ENCODE peak calls at places on chromosomes 12 and 14, in ten cellular contexts. A is nephron progenitor cell, U is body of pancreas, W is ovary, H is cardiac muscle cell, E is esophagus muscularis mucosa, R is heart left ventricle, I is epithelial cell of esophagus, Z is fibroblast of the aortic adventitia, O is HFF-Myc. L is an unnamed sample.

GRCh38 chr12:1093166-1093751 is 102.2 kb downstream of the ERC1 start:
- DNase-seq in W (no peak), U (no peak), R (no peak), I (peak), O (peak), Z (peak), A (peak), H (peak), E (no peak), L (no peak)

GRCh38 chr12:78118486-78118885 is 287.8 kb downstream of the NAV3 start:
- DNase-seq in U (no peak), R (no peak), A (no peak), I (no peak), W (no peak), Z (no peak), E (no peak), O (no peak), H (no peak), L (no peak)

GRCh38 chr14:63759454-63759853 is 31.6 kb upstream of the SGPP1 start:
- DNase-seq in A (no peak), R (no peak), O (no peak), W (no peak), Z (peak), I (no peak), U (no peak), H (peak), E (no peak), L (no peak)

GRCh38 chr12:127888948-127889347 is 378.0 kb upstream of the TMEM132C start:
- DNase-seq in U (no peak), A (no peak), Z (peak), E (no peak), R (peak), O (no peak), H (no peak), W (no peak), I (no peak), L (no peak)

GRCh38 chr14:91035855-91036254 is 24.6 kb downstream of the RPS6KA5 start:
- DNase-seq in U (no peak), A (no peak), R (no peak), E (no peak), I (no peak), Z (no peak), H (no peak), W (no peak), O (no peak), L (no peak)

GRCh38 chr14:74593241-74593985 is 18.6 kb downstream of the LTBP2 start:
- DNase-seq in O (no peak), I (no peak), Z (no peak), U (no peak), A (no peak), W (no peak), H (peak), E (no peak), R (no peak), L (no peak)

GRCh38 chr12:105573574-105573973 is 243.1 kb downstream of the C12orf75 start:
- DNase-seq in R (no peak), H (no peak), A (no peak), E (no peak), W (no peak), Z (no peak), U (no peak), I (no peak), O (no peak), L (no peak)

GRCh38 chr14:89466460-89466859 is 49.4 kb upstream of the FOXN3 start:
- DNase-seq in W (peak), U (no peak), H (no peak), Z (no peak), A (no peak), R (no peak), O (no peak), E (no peak), I (no peak), L (no peak)

GRCh38 chr12:12922191-12922616 is 29.8 kb downstream of the GPRC5D start:
- DNase-seq in O (no peak), E (no peak), U (no peak), R (no peak), A (no peak), H (peak), Z (peak), I (peak), W (no peak), L (no peak)

GRCh38 chr14:21015312-21015711 is 9.5 kb downstream of the NDRG2 start:
- DNase-seq in H (no peak), I (no peak), R (no peak), Z (no peak), E (no peak), A (no peak), O (no peak), U (no peak), W (no peak), L (no peak)

GRCh38 chr12:27186240-27186839 is 57.7 kb upstream of the STK38L start:
- DNase-seq in R (no peak), Z (peak), I (no peak), U (no peak), A (no peak), W (no peak), H (no peak), O (no peak), E (no peak), L (no peak)

GRCh38 chr12:91379051-91379775 is 196.6 kb upstream of the DCN start:
- DNase-seq in Z (peak), A (no peak), E (no peak), W (no peak), U (no peak), R (no peak), H (no peak), I (no peak), O (no peak), L (no peak)

GRCh38 chr14:71725802-71726638 is 206.2 kb upstream of the RGS6 start:
- DNase-seq in U (no peak), O (peak), A (no peak), W (no peak), E (no peak), R (no peak), Z (peak), I (peak), H (peak), L (no peak)

GRCh38 chr14:71721791-71722190 is 210.4 kb upstream of the RGS6 start:
- DNase-seq in R (no peak), A (no peak), H (no peak), Z (peak), U (no peak), W (no peak), I (no peak), O (no peak), E (no peak), L (no peak)

GRCh38 chr14:71716371-71716770 is 215.9 kb upstream of the RGS6 start:
- DNase-seq in O (no peak), Z (peak), I (no peak), A (no peak), W (no peak), E (no peak), H (peak), U (no peak), R (no peak), L (no peak)

GRCh38 chr14:71722885-71723284 is 209.3 kb upstream of the RGS6 start:
- DNase-seq in Z (no peak), U (no peak), E (no peak), O (no peak), W (no peak), I (no peak), A (no peak), R (no peak), H (no peak), L (no peak)

GRCh38 chr14:71720978-71721624 is 211.1 kb upstream of the RGS6 start:
- DNase-seq in A (peak), Z (peak), E (no peak), I (peak), R (peak), O (peak), H (peak), W (no peak), U (no peak), L (no peak)
- TF ChIP-seq CTCF in A (peak), Z (peak), E (peak), I (peak), R (peak), O (peak), H (peak), W (no peak), U (peak), L (peak)

GRCh38 chr14:22558221-22558913 is 30.7 kb downstream of the DAD1 start:
- DNase-seq in R (no peak), E (no peak), O (no peak), Z (no peak), H (no peak), U (no peak), W (no peak), I (no peak), A (peak), L (no peak)
- TF ChIP-seq CTCF in R (no peak), E (no peak), O (peak), Z (no peak), H (peak), U (no peak), W (no peak), I (peak), A (peak), L (peak)

DNA sequence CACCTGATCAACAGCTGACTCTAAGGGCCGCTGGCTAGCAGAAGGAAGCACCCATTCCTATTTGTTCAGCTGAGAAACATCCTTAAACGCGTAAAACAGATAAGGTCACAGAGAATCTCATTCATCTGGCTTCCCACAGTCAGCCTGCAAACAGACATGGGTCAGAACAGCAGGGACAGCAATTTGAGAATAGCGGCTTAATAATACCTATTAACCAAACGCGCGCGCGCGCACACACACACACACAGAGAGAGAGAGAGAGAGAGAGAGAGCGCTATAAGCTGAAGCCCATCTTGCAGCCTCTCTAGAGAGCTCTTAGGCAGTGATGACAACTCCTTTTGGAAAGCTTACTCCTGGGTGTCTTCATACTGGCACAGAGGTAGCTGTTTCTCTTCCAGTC is 26.4 kb downstream of the TMEM132D start:
- DNase-seq in A (no peak), R (no peak), H (no peak), U (no peak), E (peak), W (no peak), O (no peak), Z (no peak), I (no peak), L (no peak)
- TF ChIP-seq CTCF in A (no peak), R (no peak), H (no peak), U (no peak), E (no peak), W (no peak), O (no peak), Z (no peak), I (no peak), L (no peak)

GRCh38 chr12:46382974-46383653 is 10.5 kb upstream of the SLC38A2 start:
- DNase-seq in H (peak), A (peak), R (peak), Z (peak), W (peak), E (peak), O (peak), I (peak), U (peak), L (peak)
- TF ChIP-seq CTCF in H (peak), A (no peak), R (no peak), Z (peak), W (no peak), E (peak), O (peak), I (no peak), U (peak), L (peak)

GRCh38 chr12:120235369-120236123 is 30.0 kb downstream of the PXN start:
- DNase-seq in I (no peak), U (no peak), R (peak), W (no peak), E (no peak), Z (no peak), A (peak), O (no peak), H (no peak), L (no peak)

GRCh38 chr12:120238224-120238616 is 27.3 kb downstream of the PXN start:
- DNase-seq in W (no peak), E (no peak), Z (no peak), A (no peak), O (no peak), U (no peak), H (no peak), R (no peak), I (no peak), L (no peak)

GRCh38 chr12:120234643-120235368 is 30.7 kb downstream of the PXN start:
- DNase-seq in W (peak), R (peak), Z (peak), O (peak), E (peak), I (peak), H (peak), U (peak), A (peak), L (no peak)

GRCh38 chr12:120238839-120239445 is 26.6 kb downstream of the PXN start:
- DNase-seq in U (no peak), I (no peak), O (no peak), R (no peak), E (no peak), H (no peak), Z (no peak), A (no peak), W (no peak), L (no peak)

DNA sequence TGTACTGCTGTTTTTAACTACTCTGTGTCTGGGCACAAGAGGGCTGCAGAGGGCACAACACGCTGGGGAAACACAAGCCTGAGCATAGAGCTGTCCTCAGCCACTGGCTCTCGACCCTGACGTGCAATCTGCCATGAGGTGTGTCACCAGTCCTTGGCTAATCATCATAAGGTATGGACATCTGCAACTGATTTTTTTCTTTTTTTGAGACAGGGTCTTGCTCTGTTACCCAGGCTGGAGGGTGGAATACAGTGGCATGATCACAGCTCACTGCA is 29.5 kb downstream of the PXN start:
- DNase-seq in H (no peak), Z (no peak), U (no peak), R (no peak), W (no peak), I (no peak), E (no peak), A (no peak), O (no peak), L (no peak)
- TF ChIP-seq CTCF in H (no peak), Z (no peak), U (no peak), R (no peak), W (no peak), I (no peak), E (no peak), A (no peak), O (no peak), L (no peak)

DNA sequence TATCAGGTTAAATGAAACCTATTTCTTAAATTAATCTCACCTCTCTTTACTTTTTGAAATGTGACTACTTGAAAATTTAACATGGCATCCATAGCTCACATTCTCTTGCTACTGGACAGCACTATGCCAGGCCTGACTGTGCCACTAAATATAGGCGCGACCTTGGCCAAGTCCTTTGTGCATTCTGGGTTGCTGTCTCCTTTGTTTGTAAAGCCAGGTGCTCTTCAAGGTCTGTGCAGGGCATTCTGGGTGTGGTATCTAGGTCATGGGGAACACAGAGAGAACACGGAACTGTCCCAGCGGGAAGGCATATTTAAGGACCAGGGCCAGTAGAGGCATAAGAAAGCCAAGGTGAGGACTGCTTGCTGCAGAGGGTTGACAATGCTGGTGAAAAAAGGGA is 121.2 kb downstream of the ZNF664 start:
- DNase-seq in A (no peak), R (no peak), O (no peak), Z (no peak), I (no peak), W (no peak), U (no peak), H (no peak), E (no peak), L (no peak)
- TF ChIP-seq CTCF in A (no peak), R (no peak), O (no peak), Z (no peak), I (no peak), W (no peak), U (no peak), H (no peak), E (no peak), L (no peak)

DNA sequence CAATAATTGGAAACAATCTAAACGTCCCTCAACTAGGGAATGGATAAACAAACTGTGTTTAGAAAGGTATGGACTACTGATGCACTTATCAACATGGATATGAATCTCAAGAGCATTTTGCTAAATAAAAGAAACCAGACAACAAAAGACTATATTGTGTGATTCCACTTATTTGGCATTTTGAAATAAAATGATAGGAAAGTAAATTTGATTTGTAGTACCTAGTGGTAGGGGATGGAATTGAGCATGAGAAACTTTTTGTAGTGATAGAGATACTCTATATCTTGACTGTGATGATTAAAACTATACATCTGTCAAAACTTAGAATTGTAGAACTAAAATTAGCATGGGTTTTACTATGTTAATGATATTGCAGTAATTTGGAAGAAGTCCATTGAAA is 87.1 kb downstream of the ARID2 start:
- DNase-seq in H (no peak), A (no peak), R (no peak), E (no peak), U (no peak), I (no peak), W (no peak), Z (no peak), O (no peak), L (no peak)
- TF ChIP-seq CTCF in H (no peak), A (no peak), R (no peak), E (no peak), U (no peak), I (no peak), W (no peak), Z (no peak), O (no peak), L (no peak)

GRCh38 chr14:101632520-101632919 is 71.2 kb downstream of the DIO3 start:
- DNase-seq in E (peak), O (no peak), R (no peak), I (no peak), H (no peak), W (no peak), Z (no peak), A (no peak), U (no peak), L (no peak)

GRCh38 chr14:101633276-101633675 is 72.0 kb downstream of the DIO3 start:
- DNase-seq in E (peak), W (no peak), U (no peak), A (no peak), R (no peak), O (no peak), H (no peak), I (no peak), Z (no peak), L (no peak)

GRCh38 chr14:101635238-101636080 is 74.2 kb downstream of the DIO3 start:
- DNase-seq in E (peak), R (no peak), O (no peak), A (no peak), Z (no peak), I (no peak), H (no peak), U (no peak), W (no peak), L (no peak)

GRCh38 chr14:101636081-101636560 is 74.8 kb downstream of the DIO3 start:
- DNase-seq in U (no peak), O (no peak), H (no peak), I (no peak), A (no peak), W (no peak), R (no peak), Z (no peak), E (no peak), L (no peak)

DNA sequence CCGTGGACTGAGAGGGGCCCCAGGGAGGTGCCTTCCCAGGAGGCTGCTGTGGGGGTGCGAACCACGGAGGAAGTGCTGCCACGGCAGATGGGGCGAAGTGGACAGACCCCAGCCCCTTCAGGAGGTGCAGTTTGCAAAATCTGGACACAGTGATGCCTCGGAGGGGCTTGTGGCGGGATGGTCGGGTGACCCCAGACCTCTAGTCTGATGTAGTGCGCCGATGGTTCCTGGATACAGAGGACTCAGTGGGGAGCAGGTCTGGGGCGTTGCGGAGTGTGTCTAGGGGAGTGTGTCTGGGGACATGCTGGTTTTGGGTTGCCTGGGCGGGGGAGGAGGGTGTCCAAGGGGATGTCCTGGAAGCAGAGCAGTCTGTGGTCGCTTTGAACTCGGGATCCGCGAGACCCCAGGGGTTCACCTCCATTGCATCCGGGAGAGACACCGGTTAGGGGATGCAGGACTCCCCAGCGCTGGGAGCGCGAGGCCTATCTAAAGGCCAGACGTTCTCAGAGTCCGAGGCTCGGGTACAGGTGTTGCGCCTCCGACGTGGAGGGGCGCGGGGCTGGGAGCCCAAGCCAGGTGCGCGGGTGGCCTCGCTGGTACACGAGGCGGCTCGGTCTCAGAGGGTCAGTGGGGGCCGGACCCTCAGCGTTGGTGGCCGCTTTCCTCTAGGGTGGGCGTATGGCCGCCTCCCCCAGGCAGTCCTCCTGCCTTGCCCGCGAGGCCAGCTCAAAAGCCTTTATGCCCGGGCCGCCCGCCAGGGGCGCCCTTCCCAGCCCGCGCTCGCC is 73.3 kb downstream of the DIO3 start:
- DNase-seq in H (no peak), A (no peak), E (no peak), I (no peak), O (no peak), W (no peak), R (no peak), U (no peak), Z (no peak), L (no peak)
- TF ChIP-seq CTCF in H (no peak), A (no peak), E (no peak), I (no peak), O (no peak), W (no peak), R (no peak), U (no peak), Z (no peak), L (no peak)

GRCh38 chr12:106790020-106790419 is 15.5 kb downstream of the RIC8B start:
- DNase-seq in R (no peak), W (no peak), A (no peak), O (no peak), E (no peak), U (no peak), I (no peak), Z (no peak), H (no peak), L (no peak)
- TF ChIP-seq CTCF in R (no peak), W (no peak), A (no peak), O (no peak), E (no peak), U (no peak), I (peak), Z (no peak), H (peak), L (peak)